ENCODE peak calls at places on chromosomes 5 and 9, in four cellular contexts. L is naive B cell; G is stimulated activated CD8-positive, alpha-beta memory T cell treated with anti-CD3 and anti-CD28 coated beads, Interleukin-12 subunit alpha, Interleukin-12 subunit beta, amount 100 ng/mL, for 1 hour; C is cardiac fibroblast. F is an unnamed sample.

GRCh38 chr5:137649228-137649890 is 86.5 kb downstream of the KLHL3 start:
- DNase-seq in L (no peak), C (peak), G (no peak), F (peak)

GRCh38 chr9:112905084-112905483 is 14.4 kb upstream of the SLC46A2 start:
- DNase-seq in G (no peak), C (no peak), L (no peak), F (no peak)

GRCh38 chr5:78569441-78569840 is 79.1 kb downstream of the LHFPL2 start:
- DNase-seq in C (peak), L (no peak), G (no peak), F (peak)

GRCh38 chr9:137068539-137069507 is 1.5 kb downstream of the SAPCD2 start:
- DNase-seq in G (no peak), L (no peak), C (no peak), F (no peak)

GRCh38 chr9:81097167-81097566 is 592.2 kb downstream of the TLE1 start:
- DNase-seq in C (no peak), L (no peak), G (no peak), F (no peak)

GRCh38 chr5:113213551-113213971 is 221.2 kb downstream of the TSSK1B start:
- DNase-seq in C (no peak), L (no peak), G (no peak), F (peak)

GRCh38 chr5:55540024-55540423 is 5.3 kb upstream of the PLPP1 start:
- DNase-seq in G (no peak), C (no peak), L (no peak), F (no peak)

GRCh38 chr9:130476151-130476730 is 31.5 kb downstream of the ASS1 start:
- DNase-seq in G (no peak), C (no peak), L (no peak), F (no peak)

GRCh38 chr9:134099123-134099761 is 31.4 kb upstream of the BRD3 start:
- DNase-seq in C (peak), L (peak), G (peak), F (no peak)

GRCh38 chr5:160397492-160397891 is 2.4 kb downstream of the FAM200C start:
- DNase-seq in L (no peak), C (no peak), G (no peak), F (no peak)

GRCh38 chr9:18606831-18607230 is 132.9 kb downstream of the ADAMTSL1 start:
- DNase-seq in G (no peak), L (no peak), C (peak), F (no peak)

GRCh38 chr5:10913846-10914245 is 152.8 kb upstream of the DAP start:
- DNase-seq in C (peak), G (no peak), L (no peak), F (peak)

GRCh38 chr5:44294492-44294891 is 94.7 kb downstream of the FGF10 start:
- DNase-seq in C (no peak), L (no peak), G (no peak), F (peak)

GRCh38 chr5:65062684-65063083 is 294.0 kb downstream of the CWC27 start:
- DNase-seq in C (peak), G (no peak), L (no peak), F (no peak)

GRCh38 chr5:43061352-43061751 is 21.2 kb upstream of the ANXA2R start:
- DNase-seq in G (no peak), C (peak), L (no peak), F (no peak)

F was measured in Ammon's horn.